ENCODE peak calls at places on chromosome 12, in four cellular contexts. E is pancreas, G is prostate gland, J is fibroblast of the aortic adventitia. L is an unnamed sample.

GRCh38 chr12:7857916-7858315 is 14.8 kb downstream of the SLC2A14 start:
- DNase-seq in E (no peak), G (no peak), J (peak), L (no peak)

GRCh38 chr12:119008691-119009221 is 27.4 kb downstream of the SRRM4 start:
- DNase-seq in E (no peak), G (no peak), J (no peak), L (no peak)

GRCh38 chr12:49672351-49673181 is 34.6 kb downstream of the FMNL3 start:
- DNase-seq in E (no peak), G (no peak), J (peak), L (no peak)

GRCh38 chr12:49220972-49221371 is 32.1 kb upstream of the TUBA1A start:
- DNase-seq in E (no peak), G (no peak), J (no peak), L (no peak)

GRCh38 chr12:47832263-47832933 is 12.7 kb upstream of the HDAC7 start:
- DNase-seq in E (no peak), G (no peak), J (no peak), L (no peak)

GRCh38 chr12:48351022-48351708 is 446 bp upstream of the ZNF641 start:
- DNase-seq in E (peak), G (peak), J (peak), L (peak)

GRCh38 chr12:89345830-89346740 is 6.2 kb downstream of the DUSP6 start:
- DNase-seq in E (peak), G (no peak), J (peak), L (peak)

GRCh38 chr12:63319386-63319785 is 168.4 kb upstream of the AVPR1A start:
- DNase-seq in E (no peak), G (no peak), J (no peak), L (no peak)

GRCh38 chr12:131012279-131013069 is 58.8 kb downstream of the ADGRD1 start:
- DNase-seq in E (no peak), G (no peak), J (no peak), L (no peak)

GRCh38 chr12:124637586-124637985 is 70.2 kb upstream of the NCOR2 start:
- DNase-seq in E (no peak), G (peak), J (no peak), L (peak)

GRCh38 chr12:20810487-20810886 is at the start of gene SLCO1B3:
- DNase-seq in E (no peak), G (no peak), J (no peak), L (no peak)

GRCh38 chr12:64625243-64626077 is 15.2 kb downstream of the RASSF3 start:
- DNase-seq in E (peak), G (peak), J (peak), L (no peak)
- TF ChIP-seq CTCF in E (no peak), G (no peak), J (no peak), L (no peak)

GRCh38 chr12:24278832-24279231 is 329.4 kb upstream of the SOX5 start:
- DNase-seq in E (no peak), G (no peak), J (peak), L (no peak)
- TF ChIP-seq CTCF in E (no peak), G (no peak), J (peak), L (no peak)

GRCh38 chr12:5242440-5242839 is 189.5 kb upstream of the NTF3 start:
- DNase-seq in E (no peak), G (no peak), J (no peak), L (no peak)

GRCh38 chr12:5247144-5247543 is 184.8 kb upstream of the NTF3 start:
- DNase-seq in E (no peak), G (no peak), J (no peak), L (no peak)

GRCh38 chr12:5246196-5246595 is 185.7 kb upstream of the NTF3 start:
- DNase-seq in E (no peak), G (no peak), J (no peak), L (no peak)

GRCh38 chr12:5243014-5243413 is 188.9 kb upstream of the NTF3 start:
- DNase-seq in E (no peak), G (no peak), J (no peak), L (no peak)

GRCh38 chr12:5244513-5244972 is 187.4 kb upstream of the NTF3 start:
- DNase-seq in E (no peak), G (peak), J (no peak), L (no peak)
- TF ChIP-seq CTCF in E (no peak), G (no peak), J (no peak), L (no peak)

GRCh38 chr12:116714175-116714574 is 23.7 kb downstream of the SPRING1 start:
- DNase-seq in E (no peak), G (no peak), J (no peak), L (no peak)

GRCh38 chr12:116710367-116710766 is 27.5 kb downstream of the SPRING1 start:
- DNase-seq in E (no peak), G (no peak), J (no peak), L (no peak)

GRCh38 chr12:116717466-116718457 is 20.1 kb downstream of the SPRING1 start:
- DNase-seq in E (peak), G (no peak), J (peak), L (no peak)

GRCh38 chr12:116712458-116713303 is 25.2 kb downstream of the SPRING1 start:
- DNase-seq in E (no peak), G (peak), J (no peak), L (peak)

DNA sequence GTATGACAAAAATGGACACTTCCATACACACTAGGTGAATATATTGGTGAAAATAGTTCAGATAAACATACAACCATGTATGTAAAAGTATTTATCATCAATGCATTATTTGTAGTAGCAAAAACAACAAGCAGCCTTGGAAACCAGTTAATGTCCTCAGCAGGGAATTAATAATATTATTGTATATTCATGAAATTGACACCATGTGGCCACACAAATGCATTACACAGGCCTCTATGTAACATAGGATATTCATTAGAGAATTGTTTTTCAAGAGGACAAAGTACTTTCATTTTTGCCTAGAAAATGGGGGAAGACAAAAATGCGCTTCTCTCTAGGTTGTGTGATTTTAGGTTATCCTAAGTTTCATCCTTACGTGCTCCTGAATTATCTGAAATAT is 24.3 kb downstream of the SPRING1 start:
- DNase-seq in E (no peak), G (no peak), J (no peak), L (no peak)
- TF ChIP-seq CTCF in E (no peak), G (no peak), J (no peak), L (no peak)

GRCh38 chr12:56271031-56271430 is 4.3 kb downstream of the COQ10A start:
- DNase-seq in E (no peak), G (no peak), J (peak), L (no peak)
- TF ChIP-seq CTCF in E (no peak), G (peak), J (peak), L (no peak)

DNA sequence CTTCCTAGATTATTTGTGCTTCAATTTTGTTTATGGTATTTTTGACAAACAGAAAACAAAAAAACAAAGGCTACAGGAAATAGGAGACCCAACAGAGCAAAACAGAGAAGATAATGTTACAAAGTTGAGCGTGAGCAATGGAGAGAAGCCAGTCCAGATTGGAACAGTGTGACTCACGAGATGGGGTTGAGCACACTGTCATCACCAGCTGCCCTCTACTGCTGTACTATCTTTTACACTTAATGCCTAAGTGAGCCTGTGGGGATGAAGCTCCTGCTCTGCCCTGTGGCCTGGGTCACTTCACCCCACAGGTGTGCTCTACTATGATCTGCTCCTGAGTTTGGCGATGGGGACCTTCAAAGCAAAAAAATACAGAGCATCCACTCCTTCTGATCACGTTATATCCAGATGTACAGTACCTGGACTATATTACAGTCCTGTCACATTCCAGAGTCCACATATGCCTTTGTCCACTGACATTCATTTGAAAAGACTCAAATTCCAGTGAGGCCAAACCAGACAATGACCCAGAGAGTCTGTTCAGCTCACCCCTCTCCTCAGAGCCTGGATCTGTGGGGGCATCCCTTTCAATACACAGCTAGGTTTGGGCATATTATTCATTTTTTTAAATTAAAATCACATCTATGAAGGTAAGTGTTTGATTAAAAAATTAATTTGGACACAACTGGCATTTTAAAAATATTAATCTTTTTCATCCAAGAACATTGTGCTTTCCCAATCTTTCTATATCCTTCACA is 4.4 kb downstream of the IPO8 start:
- DNase-seq in E (no peak), G (no peak), J (peak), L (no peak)
- TF ChIP-seq CTCF in E (no peak), G (no peak), J (peak), L (no peak)

GRCh38 chr12:105674871-105675699 is 344.6 kb downstream of the C12orf75 start:
- DNase-seq in E (no peak), G (no peak), J (no peak), L (no peak)
- TF ChIP-seq CTCF in E (no peak), G (no peak), J (no peak), L (no peak)

DNA sequence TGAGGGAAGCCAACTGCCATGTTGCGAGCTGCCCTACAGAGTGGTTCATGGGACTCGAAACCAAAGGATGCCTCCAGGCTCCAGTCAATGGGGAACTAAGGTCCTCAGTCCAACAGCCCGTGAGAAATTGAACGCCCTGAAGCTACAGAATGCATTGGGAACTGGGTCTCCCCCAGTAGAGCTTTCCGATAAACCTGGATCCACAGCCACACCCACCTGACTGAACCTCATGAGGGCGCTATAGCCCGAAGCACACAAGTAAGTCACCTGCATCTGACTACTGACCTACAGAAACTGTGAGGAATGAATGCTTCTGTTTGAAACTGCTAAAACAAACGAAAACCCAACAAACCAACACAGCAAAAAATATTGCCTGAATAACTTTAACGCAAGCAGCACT is 1297.7 kb downstream of the AACS start:
- DNase-seq in E (no peak), G (no peak), J (no peak), L (no peak)
- TF ChIP-seq CTCF in E (no peak), G (no peak), J (no peak), L (no peak)

DNA sequence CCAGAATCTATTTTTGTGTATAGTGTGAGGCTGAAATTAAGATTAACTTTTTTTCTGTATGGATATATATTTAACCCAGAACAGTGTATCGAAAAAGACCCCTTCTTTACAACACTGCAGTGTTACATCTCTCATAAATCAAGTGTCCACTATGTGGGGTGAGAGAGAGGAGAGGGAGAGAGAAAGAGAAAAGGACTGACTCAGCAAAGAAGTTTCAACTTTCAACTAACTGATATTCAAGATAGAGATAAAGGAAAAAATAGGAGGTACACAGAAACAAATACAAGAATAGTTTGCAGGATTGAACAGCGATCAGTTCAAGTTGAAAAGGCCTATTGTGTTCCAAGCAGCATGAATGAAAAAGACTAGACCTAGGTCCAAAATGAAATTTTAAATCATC is 126.7 kb upstream of the NEDD1 start:
- DNase-seq in E (no peak), G (no peak), J (no peak), L (no peak)
- TF ChIP-seq CTCF in E (no peak), G (no peak), J (no peak), L (no peak)

DNA sequence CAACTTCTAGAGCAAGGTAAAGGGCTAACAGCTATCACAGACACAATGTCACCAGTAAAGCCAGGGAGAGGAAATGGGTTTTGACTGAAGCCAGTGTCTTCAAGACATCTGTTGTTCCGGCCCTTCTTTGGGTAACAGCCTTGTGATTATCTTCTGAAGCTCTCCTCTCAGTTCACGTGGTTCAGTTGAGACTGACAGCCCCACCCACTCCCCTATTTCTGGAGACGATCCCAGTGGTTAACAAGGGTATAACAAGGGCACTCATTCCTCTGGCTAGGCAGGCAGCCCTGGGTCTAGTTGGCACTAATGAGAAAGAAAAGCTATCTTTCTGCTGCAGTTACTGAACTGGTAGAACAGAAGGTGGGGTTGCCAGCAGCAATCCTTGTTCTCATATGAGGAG is 6.9 kb downstream of the GNPTAB start:
- DNase-seq in E (peak), G (peak), J (peak), L (no peak)
- TF ChIP-seq CTCF in E (no peak), G (peak), J (peak), L (no peak)

L was measured in breast epithelium.